ENCODE peak calls at places on chromosomes 1 and 21, in nine cellular contexts. One of them, this sample, is unnamed.
A peak's percentile ranks its signal among the peaks of the same experiment; 100 is the strongest.

GRCh38 chr1:14804626-14805025 is 206.1 kb downstream of the KAZN start:
- DNase-seq in spleen: peak; percentile 35
- DNase-seq in breast epithelium: no peak
- DNase-seq in Peyer's patch: no peak
- DNase-seq in H54: peak; percentile 12
- DNase-seq in IMR-90: no peak
- DNase-seq in HCT116: peak; percentile 7
- DNase-seq in uterus: no peak
- DNase-seq in GM12891: no peak
- DNase-seq in this sample: no peak

GRCh38 chr1:181083842-181084605 is 4.5 kb upstream of the IER5 start:
- DNase-seq in spleen: peak; percentile 78
- DNase-seq in breast epithelium: no peak
- DNase-seq in Peyer's patch: peak; percentile 85
- DNase-seq in H54: no peak
- DNase-seq in IMR-90: no peak
- DNase-seq in HCT116: peak; percentile 49
- DNase-seq in uterus: peak; percentile 69
- DNase-seq in GM12891: no peak
- DNase-seq in this sample: no peak

GRCh38 chr1:172107261-172107820 is 266.0 kb downstream of the DNM3 start:
- DNase-seq in spleen: no peak
- DNase-seq in breast epithelium: no peak
- DNase-seq in Peyer's patch: no peak
- DNase-seq in H54: no peak
- DNase-seq in IMR-90: peak; percentile 12
- DNase-seq in HCT116: no peak
- DNase-seq in uterus: no peak
- DNase-seq in GM12891: no peak
- DNase-seq in this sample: no peak

GRCh38 chr1:199815947-199816346 is 211.6 kb upstream of the NR5A2 start:
- DNase-seq in spleen: no peak
- DNase-seq in breast epithelium: no peak
- DNase-seq in Peyer's patch: no peak
- DNase-seq in H54: no peak
- DNase-seq in IMR-90: no peak
- DNase-seq in HCT116: no peak
- DNase-seq in uterus: no peak
- DNase-seq in GM12891: no peak
- DNase-seq in this sample: peak; percentile 55

GRCh38 chr1:185328204-185328728 is 11.2 kb upstream of the IVNS1ABP start:
- DNase-seq in spleen: no peak
- DNase-seq in breast epithelium: no peak
- DNase-seq in Peyer's patch: no peak
- DNase-seq in H54: no peak
- DNase-seq in IMR-90: no peak
- DNase-seq in HCT116: no peak
- DNase-seq in uterus: no peak
- DNase-seq in GM12891: no peak
- DNase-seq in this sample: no peak

GRCh38 chr1:207313131-207313530 is 8.3 kb upstream of the CD55 start:
- DNase-seq in spleen: no peak
- DNase-seq in breast epithelium: no peak
- DNase-seq in Peyer's patch: no peak
- DNase-seq in H54: no peak
- DNase-seq in IMR-90: no peak
- DNase-seq in HCT116: no peak
- DNase-seq in uterus: no peak
- DNase-seq in GM12891: no peak
- DNase-seq in this sample: no peak

GRCh38 chr1:84143796-84144565 is at the start of gene PRKACB:
- DNase-seq in spleen: no peak
- DNase-seq in breast epithelium: no peak
- DNase-seq in Peyer's patch: no peak
- DNase-seq in H54: no peak
- DNase-seq in IMR-90: peak; percentile 62
- DNase-seq in HCT116: no peak
- DNase-seq in uterus: no peak
- DNase-seq in GM12891: no peak
- DNase-seq in this sample: no peak

GRCh38 chr1:44489481-44489880 is 84.4 kb downstream of the RNF220 start:
- DNase-seq in spleen: no peak
- DNase-seq in breast epithelium: no peak
- DNase-seq in Peyer's patch: no peak
- DNase-seq in H54: peak; percentile 69
- DNase-seq in IMR-90: peak; percentile 42
- DNase-seq in HCT116: no peak
- DNase-seq in uterus: no peak
- DNase-seq in GM12891: no peak
- DNase-seq in this sample: no peak

GRCh38 chr1:236751385-236751784 is 43.7 kb upstream of the MTR start:
- DNase-seq in spleen: no peak
- DNase-seq in breast epithelium: no peak
- DNase-seq in Peyer's patch: no peak
- DNase-seq in H54: no peak
- DNase-seq in IMR-90: no peak
- DNase-seq in HCT116: no peak
- DNase-seq in uterus: no peak
- DNase-seq in GM12891: no peak
- DNase-seq in this sample: no peak

GRCh38 chr1:216223521-216223920 is 199.7 kb downstream of the USH2A start:
- DNase-seq in spleen: no peak
- DNase-seq in breast epithelium: no peak
- DNase-seq in Peyer's patch: no peak
- DNase-seq in H54: no peak
- DNase-seq in IMR-90: peak; percentile 3
- DNase-seq in HCT116: no peak
- DNase-seq in uterus: no peak
- DNase-seq in GM12891: no peak
- DNase-seq in this sample: no peak

GRCh38 chr1:232627645-232628334 is 2.1 kb downstream of the SIPA1L2 start:
- DNase-seq in spleen: no peak
- DNase-seq in breast epithelium: no peak
- DNase-seq in Peyer's patch: peak; percentile 57
- DNase-seq in H54: peak; percentile 24
- DNase-seq in IMR-90: peak; percentile 52
- DNase-seq in HCT116: no peak
- DNase-seq in uterus: no peak
- DNase-seq in GM12891: no peak
- DNase-seq in this sample: no peak

GRCh38 chr1:180842890-180843289 is 69.8 kb upstream of the KIAA1614 start:
- DNase-seq in spleen: no peak
- DNase-seq in breast epithelium: no peak
- DNase-seq in Peyer's patch: no peak
- DNase-seq in H54: no peak
- DNase-seq in IMR-90: peak; percentile 19
- DNase-seq in HCT116: no peak
- DNase-seq in uterus: no peak
- DNase-seq in GM12891: no peak
- DNase-seq in this sample: no peak

GRCh38 chr1:219806642-219807041 is 121.7 kb downstream of the SLC30A10 start:
- DNase-seq in spleen: no peak
- DNase-seq in breast epithelium: no peak
- DNase-seq in Peyer's patch: no peak
- DNase-seq in H54: no peak
- DNase-seq in IMR-90: no peak
- DNase-seq in HCT116: no peak
- DNase-seq in uterus: no peak
- DNase-seq in GM12891: no peak
- DNase-seq in this sample: no peak

GRCh38 chr1:241934181-241934815 is 23.3 kb upstream of the BECN2 start:
- DNase-seq in spleen: no peak
- DNase-seq in breast epithelium: no peak
- DNase-seq in Peyer's patch: no peak
- DNase-seq in H54: peak; percentile 68
- DNase-seq in IMR-90: no peak
- DNase-seq in HCT116: no peak
- DNase-seq in uterus: no peak
- DNase-seq in GM12891: no peak
- DNase-seq in this sample: no peak

GRCh38 chr1:8541961-8542521 is 224.1 kb downstream of the SLC45A1 start:
- DNase-seq in spleen: no peak
- DNase-seq in breast epithelium: no peak
- DNase-seq in Peyer's patch: no peak
- DNase-seq in H54: no peak
- DNase-seq in IMR-90: peak; percentile 83
- DNase-seq in HCT116: no peak
- DNase-seq in uterus: no peak
- DNase-seq in GM12891: no peak
- DNase-seq in this sample: no peak

GRCh38 chr21:16571594-16571993 is 841.8 kb downstream of the USP25 start:
- DNase-seq in spleen: no peak
- DNase-seq in breast epithelium: no peak
- DNase-seq in Peyer's patch: no peak
- DNase-seq in H54: no peak
- DNase-seq in IMR-90: no peak
- DNase-seq in HCT116: no peak
- DNase-seq in uterus: no peak
- DNase-seq in GM12891: no peak
- DNase-seq in this sample: no peak

GRCh38 chr1:33455537-33456301 is 16.7 kb upstream of the ZSCAN20 start:
- DNase-seq in spleen: no peak
- DNase-seq in breast epithelium: no peak
- DNase-seq in Peyer's patch: peak; percentile 64
- DNase-seq in H54: no peak
- DNase-seq in IMR-90: peak; percentile 90
- DNase-seq in HCT116: peak; percentile 80
- DNase-seq in uterus: peak; percentile 51
- DNase-seq in GM12891: peak; percentile 51
- DNase-seq in this sample: no peak

GRCh38 chr1:210371916-210372315 is 43.2 kb downstream of the HHAT start:
- DNase-seq in spleen: no peak
- DNase-seq in breast epithelium: no peak
- DNase-seq in Peyer's patch: no peak
- DNase-seq in H54: no peak
- DNase-seq in IMR-90: no peak
- DNase-seq in HCT116: no peak
- DNase-seq in uterus: no peak
- DNase-seq in GM12891: no peak
- DNase-seq in this sample: peak; percentile 74
- TF ChIP-seq POLR2A in spleen: no peak
- TF ChIP-seq POLR2A in breast epithelium: no peak
- TF ChIP-seq POLR2A in Peyer's patch: no peak
- TF ChIP-seq POLR2A in H54: peak; percentile 10
- TF ChIP-seq POLR2A in IMR-90: no peak
- TF ChIP-seq POLR2A in HCT116: no peak
- TF ChIP-seq POLR2A in uterus: no peak
- TF ChIP-seq POLR2A in GM12891: no peak
- TF ChIP-seq POLR2A in this sample: no peak

DNA sequence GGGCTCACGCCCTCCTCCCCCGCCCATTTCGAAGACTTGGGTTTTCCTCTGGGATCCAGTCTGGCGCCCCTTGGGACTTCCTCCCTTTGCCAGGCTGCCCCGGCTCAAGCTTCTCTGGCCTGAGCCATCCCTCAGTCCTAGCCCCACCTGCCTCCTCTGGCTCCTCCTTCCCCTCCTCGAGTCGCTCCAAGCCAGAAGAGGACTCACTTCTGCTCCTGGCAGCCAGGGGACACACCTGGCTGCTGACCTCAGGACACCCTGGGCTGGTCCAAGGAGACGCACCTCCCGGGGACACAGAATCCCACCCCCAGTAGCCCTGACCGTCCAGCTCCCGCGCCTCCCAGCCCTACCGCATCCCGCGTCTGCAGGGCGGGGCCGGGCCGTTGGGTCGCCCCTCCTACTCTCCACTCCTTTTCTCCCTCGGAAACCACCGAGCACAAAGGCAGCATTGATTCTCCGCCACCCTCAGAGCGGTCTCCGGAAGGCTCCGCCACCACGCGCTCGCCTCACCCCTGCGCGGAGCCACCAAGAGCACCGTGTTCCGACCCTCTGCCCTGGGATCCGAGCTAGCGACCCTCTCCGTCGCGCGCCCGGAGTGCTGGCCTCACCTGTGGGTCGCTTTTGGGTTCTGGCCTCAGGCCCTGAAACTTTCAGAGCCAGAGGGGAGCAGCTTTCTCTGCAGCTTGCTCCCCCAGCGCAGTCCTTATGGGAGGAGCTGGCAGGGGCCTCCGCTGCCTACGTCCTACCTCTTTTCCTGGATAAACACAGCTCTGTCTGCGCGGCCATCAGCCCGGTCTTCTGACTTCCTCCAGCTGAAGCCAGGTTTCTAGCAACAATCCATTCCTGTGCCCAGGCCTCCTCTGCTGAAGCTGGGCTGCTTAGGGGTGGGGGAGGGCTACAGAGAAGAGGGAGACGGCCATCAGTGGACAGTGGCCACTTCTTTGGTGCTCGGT is at the start of gene C2CD4D:
- DNase-seq in spleen: peak; percentile 83
- DNase-seq in breast epithelium: peak; percentile 88
- DNase-seq in Peyer's patch: peak; percentile 82
- DNase-seq in H54: no peak
- DNase-seq in IMR-90: no peak
- DNase-seq in HCT116: peak; percentile 27
- DNase-seq in uterus: no peak
- DNase-seq in GM12891: no peak
- DNase-seq in this sample: no peak
- TF ChIP-seq POLR2A in spleen: no peak
- TF ChIP-seq POLR2A in breast epithelium: peak; percentile 56
- TF ChIP-seq POLR2A in Peyer's patch: peak; percentile 78
- TF ChIP-seq POLR2A in H54: peak; percentile 85
- TF ChIP-seq POLR2A in IMR-90: no peak
- TF ChIP-seq POLR2A in HCT116: no peak
- TF ChIP-seq POLR2A in uterus: peak; percentile 51
- TF ChIP-seq POLR2A in GM12891: no peak
- TF ChIP-seq POLR2A in this sample: no peak

GRCh38 chr1:61419167-61419566 is 305.8 kb downstream of the TM2D1 start:
- DNase-seq in spleen: no peak
- DNase-seq in breast epithelium: no peak
- DNase-seq in Peyer's patch: no peak
- DNase-seq in H54: no peak
- DNase-seq in IMR-90: no peak
- DNase-seq in HCT116: no peak
- DNase-seq in uterus: no peak
- DNase-seq in GM12891: no peak
- DNase-seq in this sample: peak; percentile 86
- TF ChIP-seq POLR2A in spleen: no peak
- TF ChIP-seq POLR2A in breast epithelium: no peak
- TF ChIP-seq POLR2A in Peyer's patch: no peak
- TF ChIP-seq POLR2A in H54: no peak
- TF ChIP-seq POLR2A in IMR-90: no peak
- TF ChIP-seq POLR2A in HCT116: no peak
- TF ChIP-seq POLR2A in uterus: no peak
- TF ChIP-seq POLR2A in GM12891: no peak
- TF ChIP-seq POLR2A in this sample: no peak

DNA sequence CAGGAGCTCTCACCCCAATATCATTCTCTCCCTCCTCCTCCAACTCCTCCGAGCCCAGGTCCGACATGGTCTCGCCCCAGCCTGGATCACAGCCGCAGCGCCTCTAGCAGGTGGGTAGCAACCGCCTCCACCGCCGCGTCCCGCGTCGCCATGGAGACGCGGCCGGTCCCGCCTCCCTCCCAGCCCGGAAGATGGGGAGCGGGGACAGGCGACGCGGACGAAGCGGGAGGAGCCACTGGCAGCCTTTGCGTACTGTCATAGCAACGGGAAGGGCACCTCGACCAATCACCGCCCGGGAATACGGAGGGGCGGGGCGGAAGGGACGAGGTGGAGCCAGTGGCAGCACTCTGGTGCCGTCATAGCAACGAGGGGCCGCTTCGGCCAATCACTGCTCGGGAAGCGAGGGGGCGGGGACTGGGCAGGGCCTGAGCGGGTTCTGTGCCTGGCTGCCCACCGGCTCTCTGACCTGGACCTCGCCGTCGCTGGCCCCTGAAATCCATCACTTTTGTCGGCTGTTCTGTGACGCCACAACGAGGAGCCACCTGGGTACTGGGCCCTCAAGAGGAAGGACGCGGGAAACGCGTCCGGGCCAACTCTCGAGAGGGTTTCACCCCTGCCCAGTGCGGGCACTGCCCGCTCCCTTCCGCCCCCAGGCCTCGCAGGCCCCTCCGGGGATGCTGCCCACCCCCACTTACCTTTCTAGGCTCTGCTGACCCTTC is at the start of gene RSPH1:
- DNase-seq in spleen: peak; percentile 100
- DNase-seq in breast epithelium: peak; percentile 100
- DNase-seq in Peyer's patch: peak; percentile 100
- DNase-seq in H54: peak; percentile 99
- DNase-seq in IMR-90: peak; percentile 95
- DNase-seq in HCT116: peak; percentile 95
- DNase-seq in uterus: peak; percentile 99
- DNase-seq in GM12891: peak; percentile 96
- DNase-seq in this sample: peak; percentile 100
- TF ChIP-seq POLR2A in spleen: no peak
- TF ChIP-seq POLR2A in breast epithelium: peak; percentile 79
- TF ChIP-seq POLR2A in Peyer's patch: peak; percentile 62
- TF ChIP-seq POLR2A in H54: peak; percentile 61
- TF ChIP-seq POLR2A in IMR-90: no peak
- TF ChIP-seq POLR2A in HCT116: no peak
- TF ChIP-seq POLR2A in uterus: peak; percentile 87
- TF ChIP-seq POLR2A in GM12891: no peak
- TF ChIP-seq POLR2A in this sample: peak; percentile 54

This sample was measured in esophagus muscularis mucosa.